ENCODE peak calls at places on chromosomes 7 and 10, in nine cellular contexts. F is B cell; D is NCI-H2081; P is NCI-H1105; X is endothelial cell; T is activated CD8-positive, alpha-beta memory T cell treated with anti-CD3 and anti-CD28 coated beads for 4 hours; W is COR-L47; C is left ventricle myocardium inferior; K is MCF 10A. G is an unnamed sample.

GRCh38 chr10:78757542-78757941 is 311.2 kb upstream of the ZMIZ1 start:
- DNase-seq in F (no peak), D (no peak), P (no peak), X (no peak), T (no peak), W (no peak), C (no peak), K (peak), G (peak)

GRCh38 chr7:27601217-27601616 is 61.5 kb downstream of the HIBADH start:
- DNase-seq in F (no peak), D (no peak), P (no peak), X (no peak), T (no peak), W (no peak), C (no peak), K (no peak), G (no peak)

GRCh38 chr10:35578608-35578956 is 26.6 kb upstream of the GJD4 start:
- DNase-seq in F (no peak), D (no peak), P (no peak), X (no peak), T (no peak), W (no peak), C (no peak), K (no peak), G (no peak)

GRCh38 chr10:98019784-98020183 is 10.6 kb downstream of the CRTAC1 start:
- DNase-seq in F (no peak), D (no peak), P (no peak), X (no peak), T (no peak), W (no peak), C (no peak), K (no peak), G (no peak)

GRCh38 chr7:130752424-130752823 is 18.4 kb upstream of the KLF14 start:
- DNase-seq in F (no peak), D (no peak), P (no peak), X (no peak), T (no peak), W (no peak), C (no peak), K (no peak), G (no peak)

GRCh38 chr7:120302190-120302589 is 29.2 kb downstream of the KCND2 start:
- DNase-seq in F (no peak), D (no peak), P (no peak), X (no peak), T (no peak), W (no peak), C (no peak), K (no peak), G (no peak)

GRCh38 chr7:128904381-128905197 is 5.9 kb downstream of the KCP start:
- DNase-seq in F (peak), D (peak), P (peak), X (no peak), T (no peak), W (peak), C (no peak), K (peak), G (no peak)

GRCh38 chr7:68336534-68336933 is 1261.7 kb upstream of the AUTS2 start:
- DNase-seq in F (no peak), D (no peak), P (no peak), X (no peak), T (no peak), W (no peak), C (no peak), K (no peak), G (no peak)

GRCh38 chr7:101545441-101546190 is 83.5 kb downstream of the MYL10 start:
- DNase-seq in F (no peak), D (no peak), P (no peak), X (no peak), T (no peak), W (no peak), C (no peak), K (no peak), G (no peak)

GRCh38 chr10:121596668-121597503 is 1.4 kb downstream of the FGFR2 start:
- DNase-seq in F (peak), D (no peak), P (no peak), X (peak), T (no peak), W (no peak), C (no peak), K (peak), G (peak)

GRCh38 chr10:131848296-131848695 is 52.5 kb upstream of the PPP2R2D start:
- DNase-seq in F (no peak), D (no peak), P (no peak), X (no peak), T (no peak), W (no peak), C (no peak), K (no peak), G (no peak)

GRCh38 chr10:87818505-87819273 is 663 bp upstream of the ATAD1 start:
- DNase-seq in F (peak), D (peak), P (no peak), X (peak), T (peak), W (no peak), C (peak), K (peak), G (peak)

GRCh38 chr7:143511593-143512047 is 33.9 kb downstream of the TAS2R41 start:
- DNase-seq in F (no peak), D (no peak), P (no peak), X (no peak), T (no peak), W (no peak), C (no peak), K (no peak), G (no peak)

GRCh38 chr7:111098011-111098925 is 7.3 kb downstream of the LRRN3 start:
- DNase-seq in F (no peak), D (peak), P (peak), X (peak), T (no peak), W (peak), C (peak), K (peak), G (peak)

GRCh38 chr7:43781726-43782607 is 23.5 kb downstream of the BLVRA start:
- DNase-seq in F (no peak), D (no peak), P (no peak), X (no peak), T (no peak), W (no peak), C (no peak), K (peak), G (no peak)

GRCh38 chr7:106486331-106486730 is 174.6 kb downstream of the CCDC71L start:
- DNase-seq in F (no peak), D (no peak), P (no peak), X (no peak), T (no peak), W (no peak), C (no peak), K (peak), G (no peak)

GRCh38 chr7:1725199-1725701 is 55.2 kb downstream of the ELFN1 start:
- DNase-seq in F (no peak), D (peak), P (peak), X (no peak), T (no peak), W (peak), C (peak), K (no peak), G (peak)

GRCh38 chr7:90396420-90396819 is 6.8 kb upstream of the CLDN12 start:
- DNase-seq in F (no peak), D (no peak), P (no peak), X (no peak), T (no peak), W (no peak), C (no peak), K (no peak), G (no peak)

GRCh38 chr10:71388736-71389310 is 7.9 kb upstream of the CDH23 start:
- DNase-seq in F (no peak), D (no peak), P (no peak), X (no peak), T (no peak), W (no peak), C (no peak), K (no peak), G (no peak)

GRCh38 chr7:48140001-48140681 is 31.1 kb upstream of the ABCA13 start:
- DNase-seq in F (no peak), D (peak), P (no peak), X (no peak), T (no peak), W (no peak), C (no peak), K (peak), G (no peak)

GRCh38 chr10:77575271-77576006 is 62.2 kb downstream of the KCNMA1 start:
- DNase-seq in F (no peak), D (peak), P (no peak), X (no peak), T (no peak), W (peak), C (no peak), K (no peak), G (no peak)

GRCh38 chr7:2108501-2109250 is 124.1 kb downstream of the MAD1L1 start:
- DNase-seq in F (no peak), D (no peak), P (peak), X (no peak), T (no peak), W (no peak), C (no peak), K (no peak), G (no peak)

GRCh38 chr10:4470231-4470840 is 355.7 kb upstream of the AKR1E2 start:
- DNase-seq in F (no peak), D (no peak), P (no peak), X (no peak), T (no peak), W (no peak), C (no peak), K (no peak), G (no peak)

GRCh38 chr7:57203161-57203791 is 71.0 kb upstream of the ZNF479 start:
- DNase-seq in F (no peak), D (no peak), P (peak), X (no peak), T (no peak), W (no peak), C (no peak), K (no peak), G (no peak)

GRCh38 chr7:122688385-122688998 is 10.4 kb downstream of the RNF133 start:
- DNase-seq in F (no peak), D (no peak), P (no peak), X (no peak), T (no peak), W (peak), C (no peak), K (no peak), G (no peak)

GRCh38 chr10:59905735-59906416 is 480 bp downstream of the CCDC6 start:
- DNase-seq in F (no peak), D (no peak), P (no peak), X (no peak), T (no peak), W (no peak), C (no peak), K (no peak), G (peak)

GRCh38 chr7:3260425-3260762 is 40.7 kb upstream of the SDK1 start:
- DNase-seq in F (no peak), D (no peak), P (no peak), X (no peak), T (no peak), W (no peak), C (no peak), K (no peak), G (no peak)

GRCh38 chr7:137818036-137818435 is 28.7 kb downstream of the DGKI start:
- DNase-seq in F (no peak), D (no peak), P (no peak), X (no peak), T (no peak), W (no peak), C (no peak), K (peak), G (no peak)

GRCh38 chr7:100689230-100690135 is 4.6 kb downstream of the GIGYF1 start:
- DNase-seq in F (peak), D (no peak), P (no peak), X (no peak), T (no peak), W (no peak), C (peak), K (no peak), G (no peak)

GRCh38 chr7:141737836-141738591 is at the start of gene SSBP1:
- DNase-seq in F (peak), D (peak), P (peak), X (peak), T (peak), W (peak), C (peak), K (peak), G (peak)

GRCh38 chr7:95871078-95871848 is 98.9 kb downstream of the DYNC1I1 start:
- DNase-seq in F (no peak), D (peak), P (peak), X (peak), T (no peak), W (peak), C (no peak), K (peak), G (no peak)

GRCh38 chr7:32958046-32959025 is 1.1 kb downstream of the FKBP9 start:
- DNase-seq in F (no peak), D (peak), P (peak), X (peak), T (no peak), W (no peak), C (peak), K (peak), G (peak)

GRCh38 chr10:111076191-111076681 is 593 bp upstream of the ADRA2A start:
- DNase-seq in F (peak), D (peak), P (peak), X (peak), T (no peak), W (peak), C (peak), K (peak), G (peak)

GRCh38 chr10:6445671-6446278 is 134.3 kb downstream of the PRKCQ start:
- DNase-seq in F (peak), D (peak), P (no peak), X (peak), T (peak), W (no peak), C (peak), K (peak), G (peak)

GRCh38 chr10:19719320-19719719 is 96.9 kb upstream of the PLXDC2 start:
- DNase-seq in F (no peak), D (peak), P (no peak), X (no peak), T (no peak), W (no peak), C (no peak), K (no peak), G (no peak)

GRCh38 chr7:25857376-25858067 is 294.5 kb upstream of the NFE2L3 start:
- DNase-seq in F (no peak), D (peak), P (peak), X (peak), T (no peak), W (peak), C (no peak), K (no peak), G (peak)

GRCh38 chr10:96153065-96153464 is 23.0 kb downstream of the ZNF518A start:
- DNase-seq in F (no peak), D (no peak), P (no peak), X (no peak), T (no peak), W (no peak), C (no peak), K (no peak), G (no peak)

GRCh38 chr7:155166673-155167370 is 96.7 kb downstream of the HTR5A start:
- DNase-seq in F (no peak), D (no peak), P (no peak), X (no peak), T (no peak), W (no peak), C (no peak), K (peak), G (no peak)

G was measured in glutamatergic neuron.